ENCODE peak calls at places on chromosome 7, in eight cellular contexts. H is H1, R is tibial nerve, L is A549, J is neural progenitor cell, I is thyroid gland, M is keratinocyte, V is Peyer's patch. Z is an unnamed sample. For H3K4me1, the result is how much of the 10 kb centered on the place peaks cover.

GRCh38 chr7:73582664-73583202 is 4.4 kb upstream of the TBL2 start:
- DNase-seq in H (no peak), R (no peak), L (no peak), J (no peak), I (no peak), M (no peak), V (no peak), Z (no peak)

GRCh38 chr7:113936982-113937381 is 18.2 kb upstream of the PPP1R3A start:
- DNase-seq in H (no peak), R (no peak), L (no peak), J (no peak), I (no peak), M (no peak), V (no peak), Z (no peak)

GRCh38 chr7:34523233-34523918 is 134.6 kb upstream of the NPSR1 start:
- DNase-seq in H (no peak), R (no peak), L (peak), J (no peak), I (no peak), M (no peak), V (no peak), Z (no peak)

GRCh38 chr7:131480384-131481315 is 75.8 kb downstream of the PODXL start:
- DNase-seq in H (no peak), R (no peak), L (peak), J (no peak), I (no peak), M (no peak), V (no peak), Z (no peak)

GRCh38 chr7:131903315-131903714 is 346.9 kb upstream of the PODXL start:
- DNase-seq in H (no peak), R (no peak), L (no peak), J (no peak), I (no peak), M (no peak), V (no peak), Z (no peak)

GRCh38 chr7:27603813-27604212 is 58.9 kb downstream of the HIBADH start:
- DNase-seq in H (no peak), R (no peak), L (no peak), J (peak), I (no peak), M (no peak), V (no peak), Z (no peak)

GRCh38 chr7:664402-664775 is 62.1 kb upstream of the DNAAF5 start:
- DNase-seq in H (no peak), R (no peak), L (no peak), J (no peak), I (no peak), M (no peak), V (no peak), Z (no peak)

GRCh38 chr7:3174515-3175318 is 126.3 kb upstream of the SDK1 start:
- DNase-seq in H (no peak), R (no peak), L (peak), J (no peak), I (no peak), M (no peak), V (peak), Z (no peak)

GRCh38 chr7:28919510-28919909 is 38.6 kb downstream of the TRIL start:
- DNase-seq in H (no peak), R (no peak), L (no peak), J (no peak), I (no peak), M (no peak), V (no peak), Z (no peak)

GRCh38 chr7:73717991-73718405 is 1.5 kb downstream of the STX1A start:
- DNase-seq in H (no peak), R (no peak), L (no peak), J (no peak), I (no peak), M (no peak), V (no peak), Z (no peak)

GRCh38 chr7:79221211-79221610 is 232.3 kb downstream of the MAGI2 start:
- DNase-seq in H (no peak), R (no peak), L (no peak), J (no peak), I (no peak), M (no peak), V (no peak), Z (no peak)

GRCh38 chr7:138970979-138971378 is 10.2 kb downstream of the KIAA1549 start:
- DNase-seq in H (no peak), R (no peak), L (no peak), J (no peak), I (no peak), M (no peak), V (no peak), Z (no peak)

GRCh38 chr7:105130048-105130447 is 116.0 kb downstream of the KMT2E start:
- DNase-seq in H (no peak), R (no peak), L (no peak), J (no peak), I (no peak), M (no peak), V (no peak), Z (no peak)

GRCh38 chr7:111571720-111572119 is 9.4 kb upstream of the IMMP2L start:
- DNase-seq in H (no peak), R (no peak), L (no peak), J (no peak), I (no peak), M (no peak), V (no peak), Z (no peak)

GRCh38 chr7:73717025-73717807 is 2.3 kb downstream of the STX1A start:
- DNase-seq in H (no peak), R (no peak), L (no peak), J (no peak), I (no peak), M (no peak), V (no peak), Z (no peak)

GRCh38 chr7:17247357-17247756 is 51.1 kb upstream of the AHR start:
- DNase-seq in H (no peak), R (no peak), L (no peak), J (no peak), I (no peak), M (no peak), V (no peak), Z (no peak)

GRCh38 chr7:139730746-139731612 is 46.8 kb downstream of the HIPK2 start:
- DNase-seq in H (no peak), R (no peak), L (no peak), J (peak), I (peak), M (no peak), V (no peak), Z (no peak)

GRCh38 chr7:135169141-135169935 is 1.2 kb downstream of the CYREN start:
- DNase-seq in H (peak), R (no peak), L (peak), J (peak), I (no peak), M (peak), V (no peak), Z (peak)

GRCh38 chr7:74289018-74289659 is at the start of gene CLIP2:
- DNase-seq in H (no peak), R (peak), L (peak), J (peak), I (peak), M (no peak), V (peak), Z (peak)

GRCh38 chr7:79548616-79549206 is 95.2 kb upstream of the MAGI2 start:
- DNase-seq in H (no peak), R (no peak), L (no peak), J (no peak), I (no peak), M (no peak), V (no peak), Z (no peak)

DNA sequence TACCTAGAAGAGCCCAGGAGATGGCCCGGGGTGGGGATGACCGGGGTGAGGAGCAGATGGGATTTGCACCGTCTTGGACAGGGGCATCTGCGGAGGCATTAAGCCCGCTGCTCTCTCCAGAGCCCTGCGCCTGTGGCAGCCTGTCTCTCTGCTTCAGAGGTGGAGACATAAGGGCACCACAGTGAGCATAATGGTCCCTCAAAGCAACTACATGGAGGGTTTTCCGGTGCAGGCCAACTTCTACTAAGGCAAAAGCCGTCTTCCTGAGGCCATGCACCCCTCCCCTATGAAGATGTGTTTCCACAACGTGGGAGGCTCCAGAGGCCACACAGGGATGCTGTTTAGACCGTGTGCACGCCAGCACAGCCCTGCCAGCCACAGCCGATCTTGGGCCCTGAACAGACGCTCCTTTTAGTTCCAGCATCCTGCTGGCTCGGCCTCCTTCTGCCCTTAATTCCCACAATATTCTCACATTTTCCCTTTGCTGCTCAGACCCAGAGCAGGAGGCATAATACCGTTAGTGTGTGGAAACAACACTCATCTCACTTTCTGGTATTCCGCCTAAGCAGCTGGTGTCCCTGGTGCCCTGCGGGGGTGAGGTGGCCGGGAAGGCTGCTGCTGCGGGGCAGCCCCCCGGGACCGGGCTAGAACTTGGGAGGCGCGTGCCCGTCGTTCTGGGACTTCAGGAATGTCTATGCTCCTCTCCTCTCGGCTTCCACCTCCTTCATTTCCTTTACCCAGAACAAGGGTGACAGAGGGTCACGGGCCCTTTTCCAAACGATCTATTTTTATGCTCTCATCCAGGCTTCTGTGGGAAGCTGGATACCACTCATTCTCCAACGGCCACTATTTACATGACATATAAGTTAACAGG is 266.9 kb downstream of the TNS3 start:
- DNase-seq in H (no peak), R (no peak), L (no peak), J (no peak), I (no peak), M (no peak), V (peak), Z (no peak)
- H3K4me3 ChIP-seq in H (no peak), R (no peak), L (no peak), J (no peak), I (no peak), M (no peak), V (no peak), Z (no peak)

DNA sequence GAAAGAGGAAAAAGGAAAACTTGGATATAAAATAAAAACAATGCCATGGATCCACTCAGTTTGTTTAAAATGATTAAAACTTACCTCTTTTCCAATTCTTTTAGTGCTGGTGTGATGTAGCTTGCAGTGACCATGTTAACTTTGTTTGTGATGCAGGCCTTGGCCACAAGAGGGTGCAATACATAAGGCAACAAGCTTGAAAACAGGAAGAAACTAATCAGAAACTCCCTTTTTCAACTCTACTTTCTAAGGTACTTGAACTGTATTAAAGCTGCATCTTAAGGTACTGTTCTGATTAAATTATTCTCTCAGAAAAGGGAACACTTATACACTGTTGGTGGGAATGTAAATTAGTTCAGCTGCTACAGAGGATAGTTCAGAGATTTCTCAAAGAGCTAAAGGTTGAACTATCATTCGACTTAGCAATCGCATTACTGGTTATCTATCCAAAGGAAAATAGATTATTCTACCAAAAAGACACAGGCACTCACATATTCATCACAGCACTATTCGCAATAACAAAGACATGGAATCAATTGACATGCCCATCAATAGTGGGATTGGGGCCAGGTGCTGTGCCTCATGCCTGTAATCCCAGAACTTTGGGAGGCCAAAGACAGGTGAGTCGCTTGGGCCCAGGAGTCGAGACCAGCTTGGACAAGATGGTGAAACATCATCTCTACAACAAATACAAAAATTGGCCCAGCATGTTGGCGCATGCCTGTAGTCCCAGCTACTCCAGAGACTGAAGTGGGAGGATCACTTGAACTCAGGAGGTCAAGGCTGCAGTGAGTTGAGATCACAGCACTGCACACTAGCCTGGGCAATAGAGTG is 50.9 kb downstream of the AASS start:
- DNase-seq in H (peak), R (peak), L (peak), J (peak), I (peak), M (peak), V (peak), Z (no peak)
- TF ChIP-seq CTCF in H (peak), R (peak), L (peak), J (peak), I (peak), M (peak), V (peak), Z (peak)

DNA sequence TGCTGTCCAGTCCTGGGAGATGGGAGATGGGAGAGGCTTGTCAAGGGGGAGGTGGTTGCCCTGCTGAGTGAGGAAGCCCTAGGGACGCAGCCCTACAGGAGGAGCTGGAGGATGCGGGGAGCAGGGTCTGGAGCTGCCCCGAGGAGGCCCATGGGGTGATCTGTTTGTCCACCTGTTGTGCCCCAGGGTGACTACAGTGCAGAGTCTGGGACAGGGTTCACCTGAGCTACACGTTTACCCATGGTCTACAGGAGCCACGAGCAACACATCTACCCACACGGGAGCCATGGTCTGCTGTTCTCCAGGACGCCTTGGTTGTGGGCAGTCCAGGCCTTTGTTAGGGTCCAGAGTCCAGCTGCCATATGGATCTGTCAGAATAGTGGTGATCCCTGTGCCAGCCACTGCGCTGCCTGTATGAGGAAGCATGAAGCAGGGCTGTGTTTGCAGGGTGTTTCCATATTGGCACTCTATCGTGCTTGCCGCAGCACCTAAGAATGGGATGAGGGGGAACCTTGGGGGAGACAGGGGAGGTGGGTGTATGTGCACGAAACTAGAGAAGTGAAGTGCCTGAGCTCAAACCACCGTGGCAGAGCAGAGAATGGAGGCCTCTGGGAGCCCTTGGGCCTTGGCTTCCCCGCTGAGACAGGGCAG is 23.7 kb downstream of the ZNF775 start:
- DNase-seq in H (no peak), R (no peak), L (no peak), J (no peak), I (no peak), M (no peak), V (peak), Z (peak)
- H3K4me1 ChIP-seq in H (half or more), R (under half), L (under half), J (half or more), I (under half), M (under half), V (under half), Z (under half)

GRCh38 chr7:120735791-120736190 is 122.2 kb downstream of the TSPAN12 start:
- DNase-seq in H (no peak), R (no peak), L (no peak), J (no peak), I (no peak), M (no peak), V (no peak), Z (no peak)
- H3K4me3 ChIP-seq in H (no peak), R (no peak), L (no peak), J (no peak), I (no peak), M (no peak), V (no peak), Z (no peak)

DNA sequence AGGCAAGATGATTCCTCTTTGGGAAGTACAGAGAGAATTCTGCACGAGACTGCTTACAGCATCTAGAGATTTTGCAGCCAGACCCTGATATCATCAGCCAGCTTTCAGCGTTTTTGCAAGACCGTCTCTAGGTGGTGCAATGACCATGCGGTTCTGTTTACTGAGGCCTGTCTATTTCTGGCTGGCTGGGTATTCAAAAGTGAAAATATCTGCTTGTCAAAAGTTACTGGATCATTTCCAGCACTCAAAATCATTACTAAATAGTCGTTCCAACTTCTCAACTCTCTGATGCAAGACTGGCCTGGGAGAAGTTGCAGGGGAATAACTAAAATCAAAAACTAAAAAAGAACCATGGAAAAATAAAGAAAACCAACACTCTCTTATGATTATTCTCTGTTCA is 240.1 kb downstream of the ELMO1 start:
- DNase-seq in H (no peak), R (peak), L (peak), J (peak), I (peak), M (no peak), V (no peak), Z (peak)
- TF ChIP-seq CTCF in H (peak), R (peak), L (peak), J (peak), I (peak), M (peak), V (peak), Z (peak)